ENCODE peak calls at places on chromosome 1, in nine cellular contexts. D, F, B, X, C, Y, Z, M and S are unnamed samples.

GRCh38 chr1:115980998-115981993 is 5.0 kb downstream of the SLC22A15 start:
- DNase-seq in D (peak; percentile 51), F (peak; percentile 80), B (peak; percentile 38), X (no peak), C (peak; percentile 74), Y (no peak), Z (no peak), M (peak; percentile 35), S (no peak)

GRCh38 chr1:166197141-166197540 is 30.3 kb upstream of the FAM78B start:
- DNase-seq in D (no peak), F (no peak), B (no peak), X (no peak), C (no peak), Y (no peak), Z (no peak), M (no peak), S (no peak)

GRCh38 chr1:205976708-205977107 is 26.5 kb downstream of the RAB7B start:
- DNase-seq in D (no peak), F (peak; percentile 70), B (no peak), X (no peak), C (no peak), Y (no peak), Z (no peak), M (peak; percentile 51), S (no peak)

GRCh38 chr1:119209943-119210342 is 69.5 kb upstream of the WARS2 start:
- DNase-seq in D (no peak), F (peak; percentile 40), B (no peak), X (no peak), C (no peak), Y (no peak), Z (no peak), M (no peak), S (no peak)

GRCh38 chr1:222861057-222861456 is 46.2 kb downstream of the DISP1 start:
- DNase-seq in D (no peak), F (no peak), B (no peak), X (no peak), C (no peak), Y (no peak), Z (no peak), M (no peak), S (no peak)

GRCh38 chr1:38860464-38860816 is 868 bp upstream of the RRAGC start:
- DNase-seq in D (no peak), F (peak; percentile 35), B (no peak), X (no peak), C (no peak), Y (no peak), Z (no peak), M (no peak), S (no peak)

GRCh38 chr1:112693821-112694220 is 13.1 kb downstream of the RHOC start:
- DNase-seq in D (no peak), F (no peak), B (no peak), X (no peak), C (no peak), Y (no peak), Z (no peak), M (no peak), S (peak; percentile 15)

GRCh38 chr1:200414657-200415056 is 4.8 kb upstream of the ZNF281 start:
- DNase-seq in D (no peak), F (no peak), B (no peak), X (no peak), C (no peak), Y (no peak), Z (no peak), M (no peak), S (no peak)

GRCh38 chr1:74513396-74513795 is 985 bp upstream of the LRRC53 start:
- DNase-seq in D (no peak), F (peak; percentile 44), B (no peak), X (no peak), C (no peak), Y (no peak), Z (no peak), M (no peak), S (no peak)

GRCh38 chr1:44655609-44656008 is 18.7 kb downstream of the TMEM53 start:
- DNase-seq in D (peak; percentile 57), F (peak; percentile 43), B (peak; percentile 49), X (no peak), C (peak; percentile 73), Y (no peak), Z (no peak), M (no peak), S (no peak)

GRCh38 chr1:179976970-179977651 is 22.5 kb downstream of the CEP350 start:
- DNase-seq in D (peak; percentile 3), F (no peak), B (no peak), X (no peak), C (peak; percentile 14), Y (no peak), Z (no peak), M (no peak), S (no peak)

GRCh38 chr1:7669559-7670208 is 101.4 kb upstream of the VAMP3 start:
- DNase-seq in D (peak; percentile 66), F (peak; percentile 68), B (peak; percentile 72), X (peak; percentile 53), C (peak; percentile 89), Y (peak; percentile 39), Z (no peak), M (peak; percentile 67), S (peak; percentile 52)

GRCh38 chr1:107727866-107728265 is 237.1 kb downstream of the VAV3 start:
- DNase-seq in D (no peak), F (no peak), B (no peak), X (no peak), C (no peak), Y (no peak), Z (no peak), M (no peak), S (no peak)

GRCh38 chr1:70994753-70995152 is 52.9 kb downstream of the PTGER3 start:
- DNase-seq in D (no peak), F (no peak), B (no peak), X (no peak), C (no peak), Y (no peak), Z (no peak), M (no peak), S (no peak)

GRCh38 chr1:225877570-225877969 is 4.6 kb downstream of the TMEM63A start:
- DNase-seq in D (no peak), F (peak; percentile 69), B (peak; percentile 76), X (peak; percentile 56), C (peak; percentile 54), Y (no peak), Z (no peak), M (peak; percentile 48), S (no peak)

GRCh38 chr1:32255072-32256071 is 4.3 kb downstream of the LCK start:
- DNase-seq in D (no peak), F (no peak), B (no peak), X (no peak), C (no peak), Y (no peak), Z (no peak), M (no peak), S (no peak)

GRCh38 chr1:230301820-230302219 is 124.3 kb downstream of the PGBD5 start:
- DNase-seq in D (no peak), F (no peak), B (no peak), X (no peak), C (no peak), Y (no peak), Z (no peak), M (no peak), S (no peak)